ENCODE peak calls at places on chromosomes 6 and 20, in seven cellular contexts. B is fibroblast of lung, A is HepG2, T is SK-N-MC, Y is H1, K is PC-3, S is GM23338. I is an unnamed sample.

GRCh38 chr6:54689620-54690019 is 157.0 kb upstream of the FAM83B start:
- DNase-seq in B (no peak), T (no peak), A (no peak), S (peak), Y (no peak), K (no peak), I (no peak)

GRCh38 chr6:75377386-75377785 is 92.8 kb upstream of the TMEM30A start:
- DNase-seq in B (no peak), S (peak), A (no peak), T (no peak), K (no peak), Y (no peak), I (no peak)

GRCh38 chr20:20360464-20360863 is 7.4 kb upstream of the INSM1 start:
- DNase-seq in K (peak), S (peak), B (peak), A (peak), T (peak), Y (no peak), I (peak)

GRCh38 chr6:16723833-16724232 is 37.4 kb downstream of the ATXN1 start:
- DNase-seq in B (peak), A (peak), S (peak), K (peak), Y (peak), T (no peak), I (peak)

GRCh38 chr20:19626896-19627295 is 131.2 kb upstream of the RIN2 start:
- DNase-seq in Y (no peak), S (no peak), B (no peak), K (peak), T (no peak), A (no peak), I (no peak)

GRCh38 chr6:80638222-80639055 is 532.0 kb downstream of the BCKDHB start:
- DNase-seq in T (peak), S (peak), B (peak), K (peak), Y (peak), A (peak), I (peak)

GRCh38 chr6:145070791-145071190 is 664.5 kb downstream of the EPM2A start:
- DNase-seq in A (no peak), B (peak), S (no peak), Y (no peak), T (no peak), K (peak), I (no peak)

GRCh38 chr6:75224303-75224926 is 18.6 kb upstream of the COL12A1 start:
- DNase-seq in K (no peak), S (no peak), T (no peak), B (no peak), A (peak), Y (no peak), I (no peak)

GRCh38 chr20:4083103-4083864 is 67.9 kb upstream of the RNF24 start:
- DNase-seq in K (no peak), Y (no peak), S (peak), T (no peak), A (peak), B (no peak), I (no peak)

GRCh38 chr6:27250955-27251671 is 3.6 kb downstream of the PRSS16 start:
- DNase-seq in S (peak), K (peak), B (no peak), Y (peak), A (no peak), T (no peak), I (peak)

GRCh38 chr6:16331328-16332174 is 93.2 kb downstream of the GMPR start:
- DNase-seq in B (peak), K (peak), S (peak), T (peak), Y (no peak), A (peak), I (peak)

GRCh38 chr6:32240686-32241085 is 16.8 kb upstream of the NOTCH4 start:
- DNase-seq in K (peak), A (no peak), B (no peak), T (no peak), S (no peak), Y (no peak), I (no peak)

GRCh38 chr20:43839793-43840199 is 74.9 kb upstream of the TOX2 start:
- DNase-seq in S (no peak), K (peak), A (no peak), T (no peak), Y (no peak), B (no peak), I (no peak)

GRCh38 chr6:26520088-26520839 is 17.9 kb upstream of the HMGN4 start:
- DNase-seq in S (no peak), T (peak), K (no peak), Y (no peak), A (peak), B (no peak), I (no peak)

GRCh38 chr6:123524781-123525180 is 112.0 kb downstream of the TRDN start:
- DNase-seq in T (no peak), B (no peak), K (no peak), Y (no peak), A (no peak), S (no peak), I (no peak)

GRCh38 chr6:146582857-146583256 is 15.9 kb upstream of the ADGB start:
- DNase-seq in Y (no peak), T (no peak), K (no peak), B (peak), S (no peak), A (no peak), I (no peak)

GRCh38 chr6:132687306-132687705 is 26.5 kb downstream of the VNN1 start:
- DNase-seq in A (no peak), Y (no peak), S (no peak), T (peak), B (no peak), K (peak), I (peak)

GRCh38 chr6:162123797-162124196 is 603.8 kb downstream of the PRKN start:
- DNase-seq in K (no peak), T (no peak), A (no peak), B (peak), Y (no peak), S (peak), I (no peak)

GRCh38 chr6:30826961-30827342 is 57.4 kb upstream of the DDR1 start:
- DNase-seq in S (no peak), A (peak), T (no peak), B (no peak), Y (no peak), K (peak), I (peak)

GRCh38 chr6:112027942-112028674 is 25.8 kb upstream of the CCN6 start:
- DNase-seq in T (peak), B (no peak), K (no peak), S (no peak), A (no peak), Y (no peak), I (peak)

GRCh38 chr6:41658551-41659069 is 20.3 kb downstream of the MDFI start:
- DNase-seq in B (no peak), A (no peak), T (no peak), S (no peak), Y (no peak), K (no peak), I (no peak)

GRCh38 chr6:154230910-154231595 is 125.5 kb downstream of the IPCEF1 start:
- DNase-seq in S (no peak), T (no peak), A (no peak), B (no peak), Y (no peak), K (no peak), I (no peak)

GRCh38 chr20:8394308-8394945 is 262.4 kb downstream of the PLCB1 start:
- DNase-seq in Y (no peak), K (no peak), B (peak), A (no peak), T (no peak), S (no peak), I (peak)

GRCh38 chr6:124714728-124715127 is 247.5 kb upstream of the RNF217 start:
- DNase-seq in K (no peak), S (no peak), T (no peak), A (no peak), B (no peak), Y (no peak), I (no peak)

GRCh38 chr6:17985934-17986655 is 1.3 kb downstream of the KIF13A start:
- DNase-seq in S (no peak), B (no peak), T (no peak), Y (no peak), A (no peak), K (no peak), I (no peak)

GRCh38 chr20:36210561-36210960 is 25.7 kb upstream of the AAR2 start:
- DNase-seq in B (no peak), S (no peak), Y (no peak), K (no peak), T (no peak), A (no peak), I (no peak)

GRCh38 chr20:10225439-10226080 is 6.9 kb downstream of the SNAP25 start:
- DNase-seq in T (no peak), Y (no peak), B (peak), K (peak), S (peak), A (peak), I (no peak)

GRCh38 chr6:24205020-24205492 is 79.0 kb downstream of the NRSN1 start:
- DNase-seq in A (peak), S (peak), Y (no peak), K (peak), T (no peak), B (peak), I (peak)

GRCh38 chr20:52190437-52191131 is 995 bp downstream of the ZFP64 start:
- DNase-seq in T (no peak), B (peak), K (peak), S (peak), Y (no peak), A (peak), I (peak)

DNA sequence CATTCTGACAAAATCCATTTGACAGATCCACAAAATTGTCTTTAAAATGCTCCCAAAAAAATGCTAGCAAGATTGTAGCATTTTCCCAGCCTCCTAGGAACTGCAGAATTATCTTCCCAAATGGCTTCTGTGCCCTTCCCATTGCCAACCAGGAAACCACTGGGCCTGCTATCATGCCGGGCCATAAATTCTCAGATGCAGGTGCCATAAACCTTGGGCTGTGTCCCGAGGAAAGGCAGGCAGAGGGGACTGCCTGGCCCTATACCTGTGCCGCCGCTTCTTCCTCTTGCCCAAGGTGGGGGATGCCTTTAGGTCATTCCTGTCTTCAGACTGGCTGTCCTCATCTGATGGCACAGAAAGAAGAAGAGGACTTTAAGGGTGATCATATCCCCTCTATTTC is 2.8 kb downstream of the VSX1 start:
- DNase-seq in Y (no peak), S (no peak), A (no peak), T (no peak), B (no peak), K (no peak), I (no peak)
- TF ChIP-seq EZH2 in Y (no peak), S (no peak), A (no peak), T (no peak), B (no peak), K (no peak), I (no peak)

DNA sequence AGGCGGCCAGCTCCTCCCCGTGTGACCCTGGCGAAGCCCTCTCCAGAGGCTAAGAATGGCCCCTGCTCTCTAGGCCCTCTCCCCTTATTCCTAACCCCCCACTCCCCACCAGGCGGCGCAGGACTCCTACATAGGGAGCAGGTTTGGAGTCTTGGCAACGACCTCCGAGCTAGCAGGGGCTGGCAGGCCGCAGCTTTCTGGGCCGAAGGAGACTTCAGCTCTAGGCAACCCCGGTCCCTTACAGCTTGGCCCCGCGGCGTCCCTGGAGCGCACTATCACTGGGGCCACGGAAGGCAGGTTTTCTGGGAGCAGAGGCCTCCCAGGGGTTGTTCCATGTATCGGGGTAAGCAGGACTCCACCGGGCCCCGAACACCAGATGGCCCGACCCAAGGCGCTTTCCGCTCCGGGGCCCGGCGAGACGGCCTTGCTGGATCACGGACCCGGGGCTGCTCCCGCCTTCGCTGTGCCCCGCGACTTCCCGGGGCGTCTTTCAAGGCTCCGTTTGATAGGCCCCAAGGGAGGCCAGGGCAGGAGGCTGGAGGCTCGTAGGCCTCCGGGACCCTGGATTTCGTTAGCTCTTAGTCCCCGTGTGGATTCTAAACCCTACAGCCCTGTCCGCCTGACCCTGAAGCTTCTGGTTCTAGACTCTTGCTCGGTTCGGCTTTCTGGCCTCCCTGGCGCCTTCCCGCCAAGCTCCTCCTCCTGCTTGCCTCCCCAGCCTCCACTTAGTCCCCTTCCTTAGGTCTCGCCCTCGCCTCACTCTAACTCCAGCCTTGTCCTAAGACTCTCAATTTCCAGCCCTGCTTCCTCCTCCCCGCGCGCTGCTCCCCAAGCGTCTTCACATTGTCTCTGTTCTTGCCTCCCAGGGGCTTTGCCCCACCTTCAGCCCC is 1.9 kb downstream of the SLC32A1 start:
- DNase-seq in S (peak), T (no peak), B (peak), K (peak), A (peak), Y (no peak), I (no peak)
- TF ChIP-seq EZH2 in S (peak), T (no peak), B (peak), K (no peak), A (peak), Y (no peak), I (no peak)

GRCh38 chr6:92538926-92539325 is 880.4 kb downstream of the EPHA7 start:
- DNase-seq in K (no peak), B (no peak), A (no peak), Y (no peak), S (no peak), T (no peak), I (no peak)

GRCh38 chr6:92534109-92534508 is 885.2 kb downstream of the EPHA7 start:
- DNase-seq in Y (no peak), B (no peak), K (no peak), A (no peak), S (no peak), T (no peak), I (no peak)

GRCh38 chr6:92541457-92542060 is 877.8 kb downstream of the EPHA7 start:
- DNase-seq in S (no peak), K (no peak), T (no peak), B (peak), A (no peak), Y (no peak), I (no peak)

GRCh38 chr6:92538296-92538695 is 881.1 kb downstream of the EPHA7 start:
- DNase-seq in Y (no peak), S (no peak), B (no peak), K (no peak), A (no peak), T (no peak), I (no peak)
- TF ChIP-seq EZH2 in Y (no peak), S (no peak), B (no peak), K (no peak), A (no peak), T (no peak), I (no peak)

GRCh38 chr6:7727150-7727950 is 1.5 kb downstream of the BMP6 start:
- DNase-seq in S (peak), T (no peak), B (no peak), K (peak), A (no peak), Y (no peak), I (peak)
- TF ChIP-seq EZH2 in S (peak), T (no peak), B (peak), K (peak), A (peak), Y (peak), I (no peak)

GRCh38 chr20:49313271-49313670 is 35.4 kb upstream of the ZNFX1 start:
- DNase-seq in Y (no peak), K (no peak), S (no peak), A (no peak), T (no peak), B (no peak), I (no peak)

GRCh38 chr20:49319204-49319809 is 41.5 kb upstream of the ZNFX1 start:
- DNase-seq in Y (no peak), A (no peak), S (peak), K (no peak), B (no peak), T (no peak), I (no peak)

GRCh38 chr20:49318430-49319203 is 40.8 kb upstream of the ZNFX1 start:
- DNase-seq in S (peak), B (no peak), T (no peak), K (no peak), Y (no peak), A (no peak), I (no peak)

GRCh38 chr20:49318091-49318429 is 40.2 kb upstream of the ZNFX1 start:
- DNase-seq in T (no peak), S (peak), A (no peak), Y (no peak), K (no peak), B (no peak), I (no peak)

DNA sequence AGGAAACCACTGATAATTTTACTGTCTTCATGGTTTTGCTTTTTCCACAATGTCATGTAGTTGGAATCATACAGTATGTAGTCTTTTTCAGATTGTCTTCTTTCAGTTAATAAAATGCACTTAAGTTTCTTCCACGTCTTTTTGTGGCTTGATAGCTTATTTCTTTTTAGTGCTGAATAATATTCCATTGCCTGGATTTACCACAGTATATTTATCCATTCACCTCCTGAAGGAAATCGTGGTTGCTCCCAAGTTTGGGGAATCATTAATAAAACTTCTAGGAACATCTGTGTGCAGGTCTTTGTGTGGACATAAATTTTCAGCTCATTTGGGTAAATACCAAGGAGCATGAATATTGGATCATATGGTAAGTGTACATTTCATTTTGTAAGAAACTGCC is 38.8 kb upstream of the ZNFX1 start:
- DNase-seq in B (no peak), T (no peak), A (no peak), S (no peak), K (no peak), Y (no peak), I (no peak)
- TF ChIP-seq EZH2 in B (no peak), T (no peak), A (no peak), S (no peak), K (no peak), Y (no peak), I (no peak)

GRCh38 chr6:133892444-133893323 is 3.8 kb downstream of the TCF21 start:
- DNase-seq in Y (no peak), A (no peak), K (no peak), T (no peak), B (peak), S (peak), I (no peak)

GRCh38 chr6:133891814-133892443 is 3.0 kb downstream of the TCF21 start:
- DNase-seq in A (no peak), Y (no peak), K (no peak), T (no peak), S (no peak), B (no peak), I (no peak)

GRCh38 chr6:133889557-133890301 is 816 bp downstream of the TCF21 start:
- DNase-seq in Y (no peak), A (no peak), S (peak), T (no peak), B (peak), K (no peak), I (no peak)

GRCh38 chr6:133893324-133893692 is 4.4 kb downstream of the TCF21 start:
- DNase-seq in Y (no peak), B (no peak), K (no peak), A (no peak), T (no peak), S (no peak), I (no peak)

DNA sequence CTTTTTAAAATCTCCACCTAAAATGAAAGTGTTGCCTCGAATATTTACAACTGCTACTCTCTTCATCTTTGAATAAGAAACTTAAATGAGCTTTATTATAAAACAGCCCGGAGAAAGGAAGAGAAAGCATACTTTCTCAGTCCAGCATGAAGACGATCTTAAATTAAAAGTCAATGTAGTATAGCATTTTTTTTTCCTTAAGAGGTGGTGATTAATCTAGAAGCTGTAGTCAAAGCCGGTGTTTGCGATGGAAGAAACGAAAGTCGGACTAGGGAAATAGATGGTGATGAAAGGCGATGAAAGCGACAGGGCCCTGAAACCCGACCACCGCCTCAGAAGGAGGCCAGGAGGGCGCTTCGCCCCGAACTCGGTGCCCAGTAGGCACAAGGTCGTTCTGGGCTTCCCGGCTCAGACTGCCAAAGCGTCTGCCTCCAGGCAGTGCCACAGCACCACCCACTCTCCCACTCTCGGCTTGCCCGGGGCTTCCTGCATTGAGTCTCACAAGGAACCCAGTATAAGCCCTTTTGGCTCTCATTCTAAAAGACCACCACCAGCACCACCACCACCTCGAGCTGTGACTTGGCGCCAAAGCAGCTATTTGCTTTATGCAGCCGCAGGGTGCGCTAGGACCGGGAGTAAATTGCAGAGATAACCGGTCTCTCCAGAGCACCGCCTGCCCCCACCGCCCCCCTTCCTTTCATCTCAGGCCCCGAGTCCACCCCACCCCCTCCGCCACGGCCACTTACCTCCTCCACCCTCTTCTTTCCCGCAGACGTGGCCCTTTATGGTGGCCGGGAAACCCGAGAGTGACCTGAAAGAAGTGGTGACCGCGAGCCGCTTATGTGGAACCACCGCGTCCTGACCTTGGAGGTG is 2.3 kb downstream of the TCF21 start:
- DNase-seq in B (peak), T (no peak), Y (no peak), A (no peak), S (peak), K (no peak), I (no peak)
- TF ChIP-seq EZH2 in B (peak), T (no peak), Y (peak), A (peak), S (peak), K (no peak), I (peak)

I was measured in mammary epithelial cell.